ENCODE peak calls at places on chromosome 9, in four cellular contexts. M is GM12891, W is K562, R is GM12878. G is an unnamed sample.

GRCh38 chr9:134677743-134678142 is 36.1 kb downstream of the COL5A1 start:
- DNase-seq in W (no peak), M (no peak), R (no peak), G (no peak)

GRCh38 chr9:84669293-84670105 is at the start of gene NTRK2:
- DNase-seq in W (no peak), R (no peak), M (peak; percentile 31), G (peak; percentile 33)

GRCh38 chr9:113151696-113152630 is 1.2 kb downstream of the SLC31A2 start:
- DNase-seq in W (no peak), M (no peak), R (no peak), G (no peak)

GRCh38 chr9:1008256-1008655 is 31.8 kb downstream of the DMRT3 start:
- DNase-seq in W (no peak), R (no peak), M (no peak), G (no peak)

GRCh38 chr9:16794871-16795639 is 75.4 kb downstream of the BNC2 start:
- DNase-seq in R (no peak), W (no peak), M (no peak), G (no peak)

GRCh38 chr9:137129089-137129455 is 9.9 kb upstream of the GRIN1 start:
- DNase-seq in W (no peak), M (no peak), R (no peak), G (no peak)

GRCh38 chr9:112754578-112754977 is 4.0 kb downstream of the SNX30 start:
- DNase-seq in R (no peak), M (no peak), W (no peak), G (no peak)

GRCh38 chr9:13508086-13508485 is 228.6 kb upstream of the MPDZ start:
- DNase-seq in R (no peak), W (no peak), M (no peak), G (no peak)

GRCh38 chr9:91867740-91868139 is 82.3 kb downstream of the ROR2 start:
- DNase-seq in M (no peak), R (no peak), W (no peak), G (no peak)

GRCh38 chr9:129737479-129738269 is 15.2 kb downstream of the PTGES start:
- DNase-seq in R (peak; percentile 24), W (peak; percentile 98), M (peak; percentile 87), G (peak; percentile 86)

GRCh38 chr9:100473271-100474081 is 527 bp downstream of the TMEFF1 start:
- DNase-seq in W (peak; percentile 57), R (no peak), M (peak; percentile 43), G (peak; percentile 41)

GRCh38 chr9:106927916-106928315 is 65.0 kb downstream of the ZNF462 start:
- DNase-seq in M (no peak), R (no peak), W (no peak), G (no peak)

GRCh38 chr9:98146101-98146991 is 27.3 kb upstream of the TRIM14 start:
- DNase-seq in R (peak; percentile 36), W (no peak), M (no peak), G (peak; percentile 39)

GRCh38 chr9:91935066-91935729 is 14.8 kb downstream of the ROR2 start:
- DNase-seq in M (no peak), R (no peak), W (no peak), G (no peak)

GRCh38 chr9:122213589-122214413 is 15.0 kb downstream of the LHX6 start:
- DNase-seq in R (no peak), W (peak; percentile 99), M (peak; percentile 78), G (peak; percentile 71)

GRCh38 chr9:83069651-83070050 is 6.7 kb upstream of the RASEF start:
- DNase-seq in M (no peak), R (no peak), W (no peak), G (no peak)

GRCh38 chr9:98935064-98935463 is 8.6 kb upstream of the COL15A1 start:
- DNase-seq in M (no peak), W (peak; percentile 68), R (no peak), G (no peak)

GRCh38 chr9:14400658-14400995 is 86.7 kb upstream of the NFIB start:
- DNase-seq in R (no peak), M (no peak), W (peak; percentile 9), G (no peak)

GRCh38 chr9:93670208-93671029 is 94.0 kb downstream of the PHF2 start:
- DNase-seq in W (no peak), M (no peak), R (no peak), G (no peak)

GRCh38 chr9:87276851-87277251 is 220.8 kb upstream of the DAPK1 start:
- DNase-seq in R (no peak), M (no peak), W (no peak), G (no peak)

GRCh38 chr9:546235-546634 is 295.3 kb upstream of the DMRT1 start:
- DNase-seq in R (no peak), M (no peak), W (no peak), G (no peak)

GRCh38 chr9:87497604-87498045 is at the start of gene DAPK1:
- DNase-seq in M (peak; percentile 29), R (no peak), W (peak; percentile 77), G (peak; percentile 61)

GRCh38 chr9:90517103-90517502 is 125.5 kb downstream of the DIRAS2 start:
- DNase-seq in R (no peak), M (no peak), W (no peak), G (no peak)

GRCh38 chr9:27247756-27248155 is 49.2 kb downstream of the EQTN start:
- DNase-seq in R (no peak), W (peak; percentile 6), M (peak; percentile 5), G (no peak)

GRCh38 chr9:98007251-98007928 is 24.2 kb downstream of the ANP32B start:
- DNase-seq in R (no peak), W (no peak), M (no peak), G (no peak)

GRCh38 chr9:31776471-31776870 is 608.0 kb upstream of the ACO1 start:
- DNase-seq in M (no peak), W (no peak), R (no peak), G (no peak)

GRCh38 chr9:87875839-87876545 is 6.7 kb upstream of the SPATA31E1 start:
- DNase-seq in M (no peak), R (no peak), W (no peak), G (no peak)

GRCh38 chr9:123480096-123480495 is 124.1 kb downstream of the CRB2 start:
- DNase-seq in M (no peak), W (no peak), R (no peak), G (no peak)

GRCh38 chr9:98451576-98451975 is 196.1 kb upstream of the TBC1D2 start:
- DNase-seq in M (no peak), W (no peak), R (no peak), G (no peak)

GRCh38 chr9:137167752-137168574 is 1.9 kb downstream of the LRRC26 start:
- DNase-seq in R (no peak), M (no peak), W (peak; percentile 88), G (no peak)

GRCh38 chr9:110179734-110180133 is 28.2 kb downstream of the C9orf152 start:
- DNase-seq in R (no peak), W (no peak), M (no peak), G (no peak)

GRCh38 chr9:120365386-120365785 is 214.6 kb downstream of the CDK5RAP2 start:
- DNase-seq in W (no peak), R (no peak), M (no peak), G (no peak)

GRCh38 chr9:128733256-128733655 is 9.3 kb upstream of the ZDHHC12 start:
- DNase-seq in R (no peak), M (peak; percentile 52), W (peak; percentile 86), G (no peak)

GRCh38 chr9:120928015-120928719 is 1.6 kb upstream of the TRAF1 start:
- DNase-seq in M (no peak), R (no peak), W (no peak), G (no peak)

GRCh38 chr9:130442746-130443455 is 1.9 kb upstream of the ASS1 start:
- DNase-seq in R (no peak), W (no peak), M (no peak), G (no peak)

GRCh38 chr9:137067860-137068538 is 2.4 kb downstream of the SAPCD2 start:
- DNase-seq in M (peak; percentile 86), R (no peak), W (peak; percentile 80), G (peak; percentile 85)

DNA sequence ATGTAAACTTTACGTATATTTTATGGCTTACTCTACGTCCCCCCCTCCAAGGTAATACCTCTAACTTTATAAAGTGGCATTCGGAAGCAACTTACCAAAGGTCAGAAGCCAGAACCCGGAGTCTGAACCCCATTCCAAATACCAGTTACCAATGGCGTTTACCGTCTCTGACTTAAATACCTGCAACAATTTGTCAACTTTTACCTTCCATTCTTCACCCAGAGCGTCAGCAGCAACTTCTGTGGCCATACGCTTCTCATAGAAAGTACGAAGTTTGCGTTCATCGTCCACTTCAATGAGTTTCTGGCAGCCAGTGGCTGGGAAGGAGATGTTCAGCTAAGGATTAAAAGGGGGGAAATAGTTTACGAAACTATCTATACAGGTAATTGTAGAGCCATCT is 753 bp downstream of the RPS6 start:
- DNase-seq in M (no peak), R (no peak), W (no peak), G (no peak)
- TF ChIP-seq POLR2A in M (no peak), R (no peak), W (no peak), G (no peak)

GRCh38 chr9:105311317-105311716 is 66.9 kb downstream of the SLC44A1 start:
- DNase-seq in R (no peak), M (no peak), W (no peak), G (no peak)
- TF ChIP-seq TAF1 in R (no peak), M (no peak), W (no peak), G (no peak)

GRCh38 chr9:2709645-2710101 is 7.6 kb upstream of the KCNV2 start:
- DNase-seq in W (no peak), R (no peak), M (no peak), G (no peak)
- TF ChIP-seq POLR2AphosphoS5 in W (no peak), R (no peak), M (no peak), G (no peak)

GRCh38 chr9:105444130-105444529 is 3.7 kb upstream of the FSD1L start:
- DNase-seq in R (no peak), M (no peak), W (no peak), G (no peak)

GRCh38 chr9:105445203-105445881 is 2.5 kb upstream of the FSD1L start:
- DNase-seq in W (no peak), M (no peak), R (no peak), G (no peak)

GRCh38 chr9:105447386-105447813 is 434 bp upstream of the FSD1L start:
- DNase-seq in W (no peak), R (no peak), M (no peak), G (no peak)

GRCh38 chr9:105449081-105449480 is 1.2 kb downstream of the FSD1L start:
- DNase-seq in W (no peak), M (no peak), R (no peak), G (no peak)

GRCh38 chr9:105447814-105448812 is at the start of gene FSD1L:
- DNase-seq in M (peak; percentile 79), R (peak; percentile 74), W (peak; percentile 98), G (peak; percentile 68)
- TF ChIP-seq POLR2A in M (no peak), R (peak; percentile 81), W (peak; percentile 58), G (peak; percentile 68)

GRCh38 chr9:132487351-132487791 is 77.4 kb downstream of the CFAP77 start:
- DNase-seq in W (no peak), R (no peak), M (no peak), G (no peak)
- TF ChIP-seq TAF1 in W (no peak), R (no peak), M (no peak), G (no peak)

G was measured in GM12892.